ENCODE peak calls at places on chromosome 17, in seven cellular contexts. One of them, this sample, is unnamed.

GRCh38 chr17:75624021-75624420 is 9.2 kb upstream of the SMIM5 start:
- DNase-seq in lung: no peak
- DNase-seq in IMR-90: no peak
- DNase-seq in heart left ventricle: no peak
- DNase-seq in fibroblast of lung: no peak
- DNase-seq in lower leg skin: no peak
- DNase-seq in fibroblast of the aortic adventitia: no peak
- DNase-seq in this sample: no peak

GRCh38 chr17:17127156-17127555 is 79.0 kb downstream of the PLD6 start:
- DNase-seq in lung: no peak
- DNase-seq in IMR-90: no peak
- DNase-seq in heart left ventricle: no peak
- DNase-seq in fibroblast of lung: no peak
- DNase-seq in lower leg skin: no peak
- DNase-seq in fibroblast of the aortic adventitia: no peak
- DNase-seq in this sample: no peak

GRCh38 chr17:48522031-48522593 is 8.7 kb downstream of the HOXB1 start:
- DNase-seq in lung: no peak
- DNase-seq in IMR-90: peak
- DNase-seq in heart left ventricle: no peak
- DNase-seq in fibroblast of lung: peak
- DNase-seq in lower leg skin: no peak
- DNase-seq in fibroblast of the aortic adventitia: peak
- DNase-seq in this sample: no peak

GRCh38 chr17:34930283-34930682 is 31.0 kb downstream of the CCT6B start:
- DNase-seq in lung: no peak
- DNase-seq in IMR-90: no peak
- DNase-seq in heart left ventricle: no peak
- DNase-seq in fibroblast of lung: no peak
- DNase-seq in lower leg skin: no peak
- DNase-seq in fibroblast of the aortic adventitia: no peak
- DNase-seq in this sample: no peak

GRCh38 chr17:30995347-30995746 is 24.5 kb downstream of the RNF135 start:
- DNase-seq in lung: no peak
- DNase-seq in IMR-90: peak
- DNase-seq in heart left ventricle: no peak
- DNase-seq in fibroblast of lung: no peak
- DNase-seq in lower leg skin: no peak
- DNase-seq in fibroblast of the aortic adventitia: no peak
- DNase-seq in this sample: no peak

GRCh38 chr17:76405967-76406647 is 21.7 kb downstream of the SPHK1 start:
- DNase-seq in lung: no peak
- DNase-seq in IMR-90: peak
- DNase-seq in heart left ventricle: peak
- DNase-seq in fibroblast of lung: no peak
- DNase-seq in lower leg skin: no peak
- DNase-seq in fibroblast of the aortic adventitia: no peak
- DNase-seq in this sample: no peak

GRCh38 chr17:57086069-57086930 is 1.3 kb downstream of the AKAP1 start:
- DNase-seq in lung: no peak
- DNase-seq in IMR-90: peak
- DNase-seq in heart left ventricle: peak
- DNase-seq in fibroblast of lung: peak
- DNase-seq in lower leg skin: peak
- DNase-seq in fibroblast of the aortic adventitia: peak
- DNase-seq in this sample: no peak

GRCh38 chr17:51185763-51186332 is 19.6 kb downstream of the NME2 start:
- DNase-seq in lung: no peak
- DNase-seq in IMR-90: no peak
- DNase-seq in heart left ventricle: no peak
- DNase-seq in fibroblast of lung: peak
- DNase-seq in lower leg skin: no peak
- DNase-seq in fibroblast of the aortic adventitia: no peak
- DNase-seq in this sample: no peak

GRCh38 chr17:36993227-36993626 is 44.5 kb downstream of the AATF start:
- DNase-seq in lung: no peak
- DNase-seq in IMR-90: no peak
- DNase-seq in heart left ventricle: no peak
- DNase-seq in fibroblast of lung: no peak
- DNase-seq in lower leg skin: no peak
- DNase-seq in fibroblast of the aortic adventitia: no peak
- DNase-seq in this sample: no peak

GRCh38 chr17:13222931-13223330 is 205.1 kb upstream of the ELAC2 start:
- DNase-seq in lung: no peak
- DNase-seq in IMR-90: no peak
- DNase-seq in heart left ventricle: no peak
- DNase-seq in fibroblast of lung: no peak
- DNase-seq in lower leg skin: no peak
- DNase-seq in fibroblast of the aortic adventitia: no peak
- DNase-seq in this sample: no peak

GRCh38 chr17:15386083-15386482 is 44.7 kb upstream of the TEKT3 start:
- DNase-seq in lung: no peak
- DNase-seq in IMR-90: no peak
- DNase-seq in heart left ventricle: no peak
- DNase-seq in fibroblast of lung: no peak
- DNase-seq in lower leg skin: no peak
- DNase-seq in fibroblast of the aortic adventitia: no peak
- DNase-seq in this sample: no peak

GRCh38 chr17:75270966-75271232 is at the start of gene MIF4GD:
- DNase-seq in lung: no peak
- DNase-seq in IMR-90: peak
- DNase-seq in heart left ventricle: no peak
- DNase-seq in fibroblast of lung: peak
- DNase-seq in lower leg skin: no peak
- DNase-seq in fibroblast of the aortic adventitia: no peak
- DNase-seq in this sample: no peak

GRCh38 chr17:50447870-50448573 is 20.7 kb downstream of the CHAD start:
- DNase-seq in lung: peak
- DNase-seq in IMR-90: no peak
- DNase-seq in heart left ventricle: no peak
- DNase-seq in fibroblast of lung: no peak
- DNase-seq in lower leg skin: no peak
- DNase-seq in fibroblast of the aortic adventitia: no peak
- DNase-seq in this sample: no peak

GRCh38 chr17:51103451-51103850 is 17.2 kb downstream of the SPAG9 start:
- DNase-seq in lung: peak
- DNase-seq in IMR-90: no peak
- DNase-seq in heart left ventricle: no peak
- DNase-seq in fibroblast of lung: peak
- DNase-seq in lower leg skin: no peak
- DNase-seq in fibroblast of the aortic adventitia: no peak
- DNase-seq in this sample: no peak

GRCh38 chr17:17959520-17960361 is 12.5 kb downstream of the TOM1L2 start:
- DNase-seq in lung: no peak
- DNase-seq in IMR-90: peak
- DNase-seq in heart left ventricle: no peak
- DNase-seq in fibroblast of lung: peak
- DNase-seq in lower leg skin: no peak
- DNase-seq in fibroblast of the aortic adventitia: peak
- DNase-seq in this sample: no peak

GRCh38 chr17:31269597-31269996 is 27.4 kb downstream of the OMG start:
- DNase-seq in lung: no peak
- DNase-seq in IMR-90: peak
- DNase-seq in heart left ventricle: peak
- DNase-seq in fibroblast of lung: peak
- DNase-seq in lower leg skin: no peak
- DNase-seq in fibroblast of the aortic adventitia: peak
- DNase-seq in this sample: peak

GRCh38 chr17:76048025-76048605 is 21.0 kb upstream of the EVPL start:
- DNase-seq in lung: no peak
- DNase-seq in IMR-90: no peak
- DNase-seq in heart left ventricle: no peak
- DNase-seq in fibroblast of lung: no peak
- DNase-seq in lower leg skin: no peak
- DNase-seq in fibroblast of the aortic adventitia: no peak
- DNase-seq in this sample: no peak

GRCh38 chr17:53313746-53314145 is 509.0 kb upstream of the KIF2B start:
- DNase-seq in lung: no peak
- DNase-seq in IMR-90: no peak
- DNase-seq in heart left ventricle: no peak
- DNase-seq in fibroblast of lung: peak
- DNase-seq in lower leg skin: no peak
- DNase-seq in fibroblast of the aortic adventitia: no peak
- DNase-seq in this sample: no peak

GRCh38 chr17:34412965-34413441 is 50.0 kb upstream of the CCL1 start:
- DNase-seq in lung: no peak
- DNase-seq in IMR-90: peak
- DNase-seq in heart left ventricle: no peak
- DNase-seq in fibroblast of lung: peak
- DNase-seq in lower leg skin: no peak
- DNase-seq in fibroblast of the aortic adventitia: peak
- DNase-seq in this sample: no peak

DNA sequence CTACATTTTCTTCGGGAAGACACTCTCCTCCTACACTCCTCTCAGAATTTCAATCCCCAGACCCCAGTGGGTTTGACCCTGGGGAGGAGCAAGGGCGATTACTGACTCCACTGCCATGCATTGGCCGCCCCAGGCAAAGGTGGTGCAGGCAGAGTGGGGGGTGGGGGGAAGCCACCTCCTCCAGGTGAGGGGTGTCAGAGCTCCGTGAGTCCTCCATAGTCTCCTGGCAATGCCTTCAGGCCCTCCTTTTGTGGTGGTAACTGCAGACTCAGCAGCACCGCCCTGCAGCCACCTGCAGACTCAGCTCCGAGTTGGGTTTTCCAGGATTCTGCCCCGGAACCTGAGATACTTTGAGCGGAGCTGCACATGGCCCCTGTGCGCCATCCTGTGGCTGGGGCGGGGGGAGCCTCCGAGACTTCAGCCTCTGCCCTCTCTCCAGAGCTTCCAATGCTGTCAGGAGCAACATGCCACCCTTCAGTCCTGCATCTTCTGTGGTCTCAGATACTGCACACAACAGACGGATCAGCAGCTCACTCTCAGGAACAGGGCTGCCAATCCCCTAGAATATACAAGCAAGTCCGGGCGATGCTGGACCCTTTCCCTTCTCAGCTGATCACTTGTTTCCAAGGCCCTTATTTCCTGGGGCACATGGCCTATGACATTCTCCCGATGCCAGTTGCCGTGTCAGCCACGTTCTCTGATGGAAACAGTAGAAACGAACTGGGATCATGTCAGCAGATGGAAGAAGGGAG is 2.4 kb upstream of the SLC47A2 start:
- DNase-seq in lung: no peak
- DNase-seq in IMR-90: no peak
- DNase-seq in heart left ventricle: no peak
- DNase-seq in fibroblast of lung: no peak
- DNase-seq in lower leg skin: no peak
- DNase-seq in fibroblast of the aortic adventitia: no peak
- DNase-seq in this sample: no peak
- TF ChIP-seq CTCF in lung: no peak
- TF ChIP-seq CTCF in IMR-90: no peak
- TF ChIP-seq CTCF in heart left ventricle: no peak
- TF ChIP-seq CTCF in fibroblast of lung: no peak
- TF ChIP-seq CTCF in lower leg skin: no peak
- TF ChIP-seq CTCF in fibroblast of the aortic adventitia: no peak
- TF ChIP-seq CTCF in this sample: peak

GRCh38 chr17:2779545-2779944 is 16.7 kb upstream of the RAP1GAP2 start:
- DNase-seq in lung: no peak
- DNase-seq in IMR-90: no peak
- DNase-seq in heart left ventricle: no peak
- DNase-seq in fibroblast of lung: no peak
- DNase-seq in lower leg skin: no peak
- DNase-seq in fibroblast of the aortic adventitia: no peak
- DNase-seq in this sample: no peak

GRCh38 chr17:2776589-2777241 is 19.5 kb upstream of the RAP1GAP2 start:
- DNase-seq in lung: no peak
- DNase-seq in IMR-90: no peak
- DNase-seq in heart left ventricle: no peak
- DNase-seq in fibroblast of lung: no peak
- DNase-seq in lower leg skin: no peak
- DNase-seq in fibroblast of the aortic adventitia: no peak
- DNase-seq in this sample: no peak

GRCh38 chr17:2780256-2780655 is 16.0 kb upstream of the RAP1GAP2 start:
- DNase-seq in lung: no peak
- DNase-seq in IMR-90: no peak
- DNase-seq in heart left ventricle: no peak
- DNase-seq in fibroblast of lung: no peak
- DNase-seq in lower leg skin: no peak
- DNase-seq in fibroblast of the aortic adventitia: no peak
- DNase-seq in this sample: no peak

GRCh38 chr17:2778489-2778888 is 17.7 kb upstream of the RAP1GAP2 start:
- DNase-seq in lung: no peak
- DNase-seq in IMR-90: no peak
- DNase-seq in heart left ventricle: no peak
- DNase-seq in fibroblast of lung: no peak
- DNase-seq in lower leg skin: no peak
- DNase-seq in fibroblast of the aortic adventitia: no peak
- DNase-seq in this sample: no peak

GRCh38 chr17:2777242-2777867 is 18.9 kb upstream of the RAP1GAP2 start:
- DNase-seq in lung: no peak
- DNase-seq in IMR-90: no peak
- DNase-seq in heart left ventricle: no peak
- DNase-seq in fibroblast of lung: no peak
- DNase-seq in lower leg skin: no peak
- DNase-seq in fibroblast of the aortic adventitia: no peak
- DNase-seq in this sample: no peak
- H3K4me3 ChIP-seq in lung: no peak
- H3K4me3 ChIP-seq in IMR-90: no peak
- H3K4me3 ChIP-seq in heart left ventricle: no peak
- H3K4me3 ChIP-seq in fibroblast of lung: no peak
- H3K4me3 ChIP-seq in lower leg skin: no peak
- H3K4me3 ChIP-seq in fibroblast of the aortic adventitia: no peak
- H3K4me3 ChIP-seq in this sample: no peak

GRCh38 chr17:77957869-77958715 is at the start of gene TNRC6C:
- DNase-seq in lung: peak
- DNase-seq in IMR-90: peak
- DNase-seq in heart left ventricle: peak
- DNase-seq in fibroblast of lung: peak
- DNase-seq in lower leg skin: peak
- DNase-seq in fibroblast of the aortic adventitia: peak
- DNase-seq in this sample: peak
- TF ChIP-seq CTCF in lung: no peak
- TF ChIP-seq CTCF in IMR-90: peak
- TF ChIP-seq CTCF in heart left ventricle: peak
- TF ChIP-seq CTCF in fibroblast of lung: no peak
- TF ChIP-seq CTCF in lower leg skin: no peak
- TF ChIP-seq CTCF in fibroblast of the aortic adventitia: peak
- TF ChIP-seq CTCF in this sample: no peak

DNA sequence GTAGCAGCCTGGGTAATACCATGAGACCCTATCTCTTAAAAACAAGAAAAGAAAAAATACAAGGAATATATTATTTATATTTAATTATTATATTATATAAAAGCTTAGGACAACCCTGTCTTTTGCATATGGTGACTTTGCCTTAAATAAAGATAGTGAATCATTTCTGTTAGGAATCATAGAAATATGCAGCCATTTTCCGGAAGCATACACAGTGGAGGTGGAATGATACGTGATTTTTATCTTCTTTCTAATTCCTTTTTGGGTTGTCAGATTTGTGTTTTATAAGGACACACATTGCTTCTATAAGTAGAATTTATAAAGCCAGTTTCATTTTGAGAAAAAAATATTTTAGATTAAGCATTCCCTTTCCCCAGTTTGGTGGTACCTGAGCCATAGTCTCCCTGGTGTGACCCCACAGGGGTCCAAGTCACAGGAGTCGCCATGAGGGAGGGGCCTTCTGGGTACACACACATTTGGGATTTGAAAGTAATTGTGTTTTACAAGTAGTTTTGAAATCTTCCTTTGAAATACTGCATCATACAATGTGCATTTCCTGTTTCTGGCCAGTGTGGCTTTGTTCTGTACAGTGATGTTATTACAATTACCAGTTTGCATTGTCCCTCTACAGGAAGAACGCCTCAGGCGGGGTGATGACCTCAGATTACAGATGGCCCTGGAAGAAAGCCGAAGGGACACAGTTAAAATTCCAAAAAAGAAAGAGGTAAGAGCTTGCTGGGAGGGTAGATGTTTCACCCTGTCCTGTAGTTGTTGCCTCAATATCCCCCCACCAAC is 50.9 kb downstream of the B9D1 start:
- DNase-seq in lung: no peak
- DNase-seq in IMR-90: peak
- DNase-seq in heart left ventricle: peak
- DNase-seq in fibroblast of lung: peak
- DNase-seq in lower leg skin: no peak
- DNase-seq in fibroblast of the aortic adventitia: peak
- DNase-seq in this sample: no peak
- H3K4me3 ChIP-seq in lung: no peak
- H3K4me3 ChIP-seq in IMR-90: no peak
- H3K4me3 ChIP-seq in heart left ventricle: no peak
- H3K4me3 ChIP-seq in fibroblast of lung: no peak
- H3K4me3 ChIP-seq in lower leg skin: no peak
- H3K4me3 ChIP-seq in fibroblast of the aortic adventitia: no peak
- H3K4me3 ChIP-seq in this sample: no peak

This sample was measured in AG09309.